ENCODE peak calls at places on chromosomes 12 and 14, in four cellular contexts. W, K, T and V are unnamed samples.

GRCh38 chr12:110203546-110203945 is 77.5 kb upstream of the ATP2A2 start:
- DNase-seq in K (no peak), W (no peak), T (no peak), V (no peak)

GRCh38 chr14:95361373-95362179 is 41.9 kb upstream of the CLMN start:
- DNase-seq in K (peak; percentile 94), W (peak; percentile 55), T (no peak), V (peak; percentile 27)

GRCh38 chr14:69982220-69982795 is 103.1 kb downstream of the SMOC1 start:
- DNase-seq in W (no peak), K (no peak), T (no peak), V (no peak)

GRCh38 chr12:119746169-119746568 is 78.2 kb downstream of the PRKAB1 start:
- DNase-seq in K (no peak), T (no peak), W (no peak), V (no peak)

GRCh38 chr12:51972849-51973273 is 21.4 kb downstream of the ACVR1B start:
- DNase-seq in W (peak; percentile 83), T (peak; percentile 73), K (no peak), V (peak; percentile 78)

GRCh38 chr14:96126339-96126770 is 78.3 kb upstream of the BDKRB2 start:
- DNase-seq in W (no peak), K (no peak), T (no peak), V (no peak)

GRCh38 chr12:130739571-130739970 is 23.5 kb upstream of the RIMBP2 start:
- DNase-seq in W (no peak), T (no peak), K (no peak), V (no peak)

GRCh38 chr14:102823546-102823945 is 46.3 kb downstream of the TRAF3 start:
- DNase-seq in K (no peak), W (no peak), T (no peak), V (no peak)

GRCh38 chr14:54480830-54481562 is 7.8 kb downstream of the GMFB start:
- DNase-seq in K (no peak), T (no peak), W (no peak), V (peak; percentile 80)

GRCh38 chr12:54016478-54016964 is 7.7 kb downstream of the HOXC8 start:
- DNase-seq in K (no peak), W (no peak), T (no peak), V (no peak)

GRCh38 chr12:58443273-58443980 is 476.9 kb downstream of the LRIG3 start:
- DNase-seq in K (peak; percentile 73), T (no peak), W (no peak), V (peak; percentile 59)

GRCh38 chr14:25113394-25113793 is 63.4 kb upstream of the STXBP6 start:
- DNase-seq in K (no peak), T (no peak), W (no peak), V (no peak)
- H3K4me3 ChIP-seq in K (no peak overlapping the region), T (no peak overlapping the region), W (no peak overlapping the region), V (no peak overlapping the region)

DNA sequence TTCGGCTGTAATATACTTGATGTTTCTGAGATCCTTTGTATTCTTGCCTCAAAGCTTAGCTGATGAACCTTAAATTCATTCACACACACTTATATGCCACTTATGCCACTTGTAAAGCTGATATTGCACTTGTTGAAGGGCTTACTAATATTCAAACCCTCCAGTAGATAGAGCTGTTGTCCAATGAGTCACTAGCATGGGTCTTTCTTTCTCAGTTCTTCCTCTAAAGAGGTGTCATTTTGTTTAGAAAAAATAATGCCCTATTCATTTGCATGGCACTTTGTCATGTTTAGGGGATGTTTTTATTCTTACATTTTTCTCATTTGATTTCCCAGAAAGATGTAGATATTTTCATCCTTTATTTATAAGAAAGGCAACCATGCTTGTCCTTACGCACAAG is 56.4 kb downstream of the MON2 start:
- DNase-seq in T (no peak), K (no peak), W (no peak), V (peak; percentile 4)
- TF ChIP-seq CTCF in T (no peak), K (peak; percentile 32), W (no peak), V (no peak)

DNA sequence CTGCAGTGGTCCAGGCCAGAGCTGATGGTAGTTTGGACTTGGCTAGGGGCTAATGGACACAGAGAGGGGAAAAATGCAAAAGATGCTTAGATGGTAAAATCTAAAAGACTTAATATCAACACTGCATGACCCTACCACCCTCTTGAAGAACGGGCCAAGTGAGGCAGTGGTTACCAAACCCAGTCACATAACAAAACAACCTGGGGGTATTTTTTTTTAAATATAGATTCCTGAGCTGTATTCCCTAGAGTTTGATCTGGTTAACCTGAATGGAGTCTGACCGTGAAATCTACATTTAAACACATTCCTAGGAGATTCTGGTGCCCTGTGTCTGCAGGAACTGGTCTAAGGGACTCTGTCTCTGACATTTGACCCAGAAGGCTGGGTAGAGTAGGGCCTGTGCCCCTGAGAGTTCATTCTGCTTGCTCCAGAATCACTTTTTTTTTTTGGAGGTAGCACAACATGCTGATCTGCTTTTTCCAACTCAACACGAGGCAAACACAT is 15.7 kb downstream of the ABHD4 start:
- DNase-seq in K (no peak), W (no peak), T (no peak), V (no peak)
- H3K4me3 ChIP-seq in K (no peak overlapping the region), W (no peak overlapping the region), T (no peak overlapping the region), V (no peak overlapping the region)

GRCh38 chr12:129617849-129618248 is 286.0 kb downstream of the TMEM132D start:
- DNase-seq in W (no peak), T (no peak), K (no peak), V (no peak)

GRCh38 chr12:129622566-129622965 is 281.3 kb downstream of the TMEM132D start:
- DNase-seq in T (no peak), K (no peak), W (peak; percentile 39), V (no peak)
- TF ChIP-seq CTCF in T (no peak), K (no peak), W (no peak), V (no peak)

GRCh38 chr12:6374028-6374780 is 1.2 kb downstream of the SCNN1A start:
- DNase-seq in T (no peak), W (no peak), K (no peak), V (no peak)
- H3K4me3 ChIP-seq in T (no peak overlapping the region), W (no peak overlapping the region), K (peak overlapping the region; percentile 67), V (peak overlapping the region; percentile 55)

DNA sequence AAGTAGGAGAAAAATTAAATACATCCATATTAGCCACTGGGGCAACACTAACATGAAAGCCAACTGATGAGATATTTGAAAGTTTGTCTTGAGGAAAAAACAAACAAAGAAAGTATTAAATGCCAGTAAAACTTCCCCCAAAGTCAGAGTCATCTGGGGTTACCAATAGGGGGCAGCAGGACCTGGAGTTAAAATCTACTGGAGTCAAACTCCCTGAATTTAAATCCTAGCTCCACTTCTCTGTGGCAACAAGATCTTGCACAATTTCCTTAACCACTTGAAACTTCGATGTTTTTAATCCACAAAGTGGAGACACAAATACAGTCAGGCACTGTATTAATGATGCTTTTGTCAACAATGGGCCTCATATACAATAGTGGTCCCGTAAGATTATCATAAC is 14.4 kb downstream of the PLEKHG7 start:
- DNase-seq in W (peak; percentile 24), T (no peak), K (peak; percentile 74), V (peak; percentile 33)
- TF ChIP-seq CTCF in W (peak; percentile 44), T (no peak), K (peak; percentile 71), V (peak; percentile 14)

GRCh38 chr12:47783821-47784819 is 11.1 kb downstream of the SLC48A1 start:
- DNase-seq in W (no peak), K (no peak), T (no peak), V (no peak)

GRCh38 chr12:47786662-47786974 is 13.6 kb downstream of the SLC48A1 start:
- DNase-seq in K (no peak), W (no peak), T (no peak), V (no peak)

GRCh38 chr12:47785036-47785886 is 12.2 kb downstream of the SLC48A1 start:
- DNase-seq in K (no peak), W (peak; percentile 57), T (no peak), V (no peak)

GRCh38 chr12:47787596-47788319 is 14.7 kb downstream of the SLC48A1 start:
- DNase-seq in W (no peak), T (no peak), K (no peak), V (no peak)

DNA sequence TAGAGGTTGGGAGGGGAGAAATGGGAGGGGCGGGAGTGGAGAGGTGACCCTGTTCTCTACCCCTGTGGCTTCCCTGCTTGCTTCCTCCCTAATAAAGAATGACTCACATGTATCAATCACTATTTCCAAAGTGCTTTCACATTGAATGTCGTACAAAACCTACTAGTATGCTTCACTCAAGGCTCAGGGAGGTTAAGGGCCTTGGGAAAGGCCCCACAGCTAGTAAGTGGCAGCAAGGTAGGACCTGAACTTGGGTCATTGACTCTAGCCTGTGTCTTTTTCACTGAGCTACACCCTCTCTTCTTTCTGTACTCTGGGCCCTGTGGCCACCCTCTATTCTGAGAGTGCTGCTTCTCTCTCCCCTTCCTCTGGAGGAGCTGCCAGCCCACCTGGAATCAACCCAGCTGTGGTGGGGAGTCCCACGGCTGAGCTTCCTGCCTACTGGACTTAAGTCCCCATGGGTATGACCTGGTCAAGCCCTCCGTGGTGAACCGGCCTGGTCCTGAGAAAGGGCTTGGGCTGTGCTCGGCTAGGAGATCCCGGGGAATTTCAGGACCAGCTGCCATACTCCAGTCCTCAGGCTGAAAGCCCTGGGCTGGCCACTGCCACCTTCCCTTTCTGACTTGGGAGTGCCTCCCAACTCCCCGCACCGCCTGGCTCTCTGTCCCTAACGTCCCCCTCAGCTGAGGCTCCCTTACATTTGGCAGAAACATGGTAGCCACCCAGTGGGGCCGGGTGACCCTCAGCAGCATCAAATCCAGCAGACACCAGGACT is 13.0 kb downstream of the SLC48A1 start:
- DNase-seq in T (no peak), K (no peak), W (no peak), V (no peak)
- H3K4me3 ChIP-seq in T (no peak overlapping the region), K (no peak overlapping the region), W (no peak overlapping the region), V (no peak overlapping the region)

GRCh38 chr12:108701779-108702435 is 29.4 kb downstream of the CORO1C start:
- DNase-seq in W (peak; percentile 35), K (no peak), T (no peak), V (peak; percentile 52)
- TF ChIP-seq CTCF in W (no peak), K (no peak), T (no peak), V (no peak)